ENCODE peak calls at places on chromosomes 3 and 15, in eight cellular contexts. K, A, T, S, B, W, F and R are unnamed samples.

GRCh38 chr3:97810779-97811390 is 10.9 kb upstream of the CRYBG3 start:
- DNase-seq in A (no peak), F (no peak), B (no peak), W (no peak), T (peak; percentile 68), K (no peak), S (peak; percentile 38), R (peak; percentile 33)

GRCh38 chr15:40891810-40892448 is 2.3 kb upstream of the VPS18 start:
- DNase-seq in A (peak; percentile 71), S (peak; percentile 49), T (peak; percentile 81), K (no peak), W (no peak), F (peak; percentile 81), B (no peak), R (peak; percentile 27)

GRCh38 chr3:110246796-110247369 is 824.7 kb upstream of the NECTIN3 start:
- DNase-seq in T (no peak), W (no peak), B (no peak), S (no peak), K (no peak), F (no peak), A (no peak), R (no peak)

GRCh38 chr3:143063018-143063417 is 56.6 kb upstream of the CHST2 start:
- DNase-seq in A (no peak), B (no peak), T (no peak), F (no peak), W (no peak), S (peak; percentile 68), K (no peak), R (peak; percentile 56)

GRCh38 chr3:59392116-59392515 is 342.3 kb upstream of the CFAP20DC start:
- DNase-seq in B (no peak), A (no peak), F (no peak), K (no peak), T (no peak), W (no peak), S (no peak), R (no peak)

GRCh38 chr15:50148362-50148963 is 29.4 kb upstream of the ATP8B4 start:
- DNase-seq in W (no peak), T (peak; percentile 75), A (no peak), S (peak; percentile 79), K (no peak), F (peak; percentile 65), B (no peak), R (peak; percentile 71)

GRCh38 chr3:168883145-168883544 is 780.4 kb downstream of the MECOM start:
- DNase-seq in T (no peak), W (no peak), A (no peak), K (no peak), B (no peak), F (no peak), S (no peak), R (no peak)

GRCh38 chr3:67529337-67529736 is 125.1 kb downstream of the SUCLG2 start:
- DNase-seq in S (no peak), K (no peak), T (no peak), W (no peak), A (no peak), F (no peak), B (no peak), R (no peak)

GRCh38 chr3:126102011-126102410 is 18.1 kb upstream of the SLC41A3 start:
- DNase-seq in T (no peak), F (no peak), B (no peak), K (no peak), W (no peak), A (no peak), S (no peak), R (no peak)

GRCh38 chr3:186406669-186407635 is 44.9 kb upstream of the DGKG start:
- DNase-seq in K (peak; percentile 67), W (no peak), B (no peak), S (no peak), F (no peak), A (no peak), T (no peak), R (no peak)

GRCh38 chr3:535566-536416 is 339.2 kb downstream of the CHL1 start:
- DNase-seq in S (peak; percentile 11), B (no peak), K (no peak), T (no peak), A (no peak), F (peak; percentile 39), W (no peak), R (peak; percentile 10)

GRCh38 chr3:148981236-148981635 is 10.1 kb upstream of the GYG1 start:
- DNase-seq in F (no peak), K (no peak), B (no peak), T (no peak), W (no peak), S (no peak), A (no peak), R (no peak)

GRCh38 chr3:126110431-126111125 is 26.7 kb upstream of the SLC41A3 start:
- DNase-seq in S (no peak), T (no peak), K (no peak), B (no peak), F (peak; percentile 1), A (peak; percentile 11), W (no peak), R (no peak)

GRCh38 chr3:110243081-110243480 is 828.5 kb upstream of the NECTIN3 start:
- DNase-seq in B (no peak), T (no peak), W (no peak), A (no peak), K (no peak), F (peak; percentile 11), S (peak; percentile 74), R (peak; percentile 80)

GRCh38 chr3:127489357-127489756 is 101.2 kb downstream of the TPRA1 start:
- DNase-seq in A (no peak), W (no peak), F (no peak), K (no peak), S (no peak), T (no peak), B (no peak), R (no peak)

GRCh38 chr15:100663550-100664335 is 61.4 kb downstream of the ASB7 start:
- DNase-seq in S (peak; percentile 15), F (no peak), T (no peak), W (no peak), B (no peak), K (no peak), A (no peak), R (peak; percentile 33)

GRCh38 chr15:58142827-58143226 is 4.6 kb downstream of the AQP9 start:
- DNase-seq in S (no peak), K (no peak), F (no peak), A (no peak), B (no peak), W (no peak), T (no peak), R (no peak)

GRCh38 chr3:185200639-185201038 is 47.8 kb upstream of the C3orf70 start:
- DNase-seq in T (peak; percentile 35), W (no peak), A (no peak), F (no peak), K (no peak), S (peak; percentile 79), B (no peak), R (peak; percentile 85)

GRCh38 chr15:101025116-101025885 is 106.1 kb downstream of the LRRK1 start:
- DNase-seq in A (no peak), B (no peak), F (no peak), W (no peak), T (no peak), S (no peak), K (no peak), R (no peak)

GRCh38 chr3:57288403-57288802 is 4.1 kb downstream of the ASB14 start:
- DNase-seq in W (no peak), S (no peak), B (no peak), T (no peak), K (no peak), F (no peak), A (no peak), R (no peak)

GRCh38 chr15:42392309-42393024 is 33.2 kb downstream of the CAPN3 start:
- DNase-seq in T (no peak), K (no peak), B (no peak), F (peak; percentile 92), W (no peak), S (no peak), A (peak; percentile 9), R (no peak)

GRCh38 chr15:42394131-42394530 is 34.8 kb downstream of the CAPN3 start:
- DNase-seq in F (no peak), W (no peak), T (no peak), K (no peak), S (no peak), A (peak; percentile 17), B (no peak), R (no peak)
- H3K4me1 ChIP-seq in F (peaks cover 26% of the 10 kb centered on the region), W (no peaks in the 10 kb centered on the region), T (no peaks in the 10 kb centered on the region), K (no peaks in the 10 kb centered on the region), S (no peaks in the 10 kb centered on the region), A (no peaks in the 10 kb centered on the region), B (no peaks in the 10 kb centered on the region), R (no peaks in the 10 kb centered on the region)

GRCh38 chr15:63759752-63760151 is 74.0 kb downstream of the HERC1 start:
- DNase-seq in T (no peak), F (no peak), B (no peak), A (no peak), S (no peak), W (no peak), K (no peak), R (no peak)
- H3K4me1 ChIP-seq in T (peaks cover 7% of the 10 kb centered on the region), F (no peaks in the 10 kb centered on the region), B (peaks cover 21% of the 10 kb centered on the region), A (peaks cover 8% of the 10 kb centered on the region), S (peaks cover 4% of the 10 kb centered on the region), W (no peaks in the 10 kb centered on the region), K (peaks cover 34% of the 10 kb centered on the region), R (no peaks in the 10 kb centered on the region)

GRCh38 chr15:71052356-71052755 is 62.9 kb upstream of the THSD4 start:
- DNase-seq in S (peak; percentile 90), T (peak; percentile 82), K (no peak), F (no peak), A (no peak), B (no peak), W (no peak), R (peak; percentile 65)

GRCh38 chr15:71049706-71050422 is 65.4 kb upstream of the THSD4 start:
- DNase-seq in T (peak; percentile 71), F (no peak), W (no peak), K (no peak), A (no peak), B (no peak), S (peak; percentile 68), R (peak; percentile 67)

GRCh38 chr15:71051539-71051938 is 63.7 kb upstream of the THSD4 start:
- DNase-seq in T (peak; percentile 16), A (no peak), W (no peak), B (no peak), K (no peak), S (peak; percentile 94), F (no peak), R (peak; percentile 85)

GRCh38 chr15:71050461-71050860 is 64.8 kb upstream of the THSD4 start:
- DNase-seq in T (no peak), B (no peak), A (no peak), S (no peak), K (no peak), W (no peak), F (no peak), R (no peak)

GRCh38 chr15:71048913-71049675 is 66.2 kb upstream of the THSD4 start:
- DNase-seq in F (peak; percentile 4), S (peak; percentile 99), K (no peak), A (no peak), B (no peak), T (peak; percentile 86), W (no peak), R (peak; percentile 100)
- H3K4me1 ChIP-seq in F (no peaks in the 10 kb centered on the region), S (peaks cover 21% of the 10 kb centered on the region), K (no peaks in the 10 kb centered on the region), A (no peaks in the 10 kb centered on the region), B (no peaks in the 10 kb centered on the region), T (peaks cover 56% of the 10 kb centered on the region), W (no peaks in the 10 kb centered on the region), R (peaks cover 39% of the 10 kb centered on the region)

DNA sequence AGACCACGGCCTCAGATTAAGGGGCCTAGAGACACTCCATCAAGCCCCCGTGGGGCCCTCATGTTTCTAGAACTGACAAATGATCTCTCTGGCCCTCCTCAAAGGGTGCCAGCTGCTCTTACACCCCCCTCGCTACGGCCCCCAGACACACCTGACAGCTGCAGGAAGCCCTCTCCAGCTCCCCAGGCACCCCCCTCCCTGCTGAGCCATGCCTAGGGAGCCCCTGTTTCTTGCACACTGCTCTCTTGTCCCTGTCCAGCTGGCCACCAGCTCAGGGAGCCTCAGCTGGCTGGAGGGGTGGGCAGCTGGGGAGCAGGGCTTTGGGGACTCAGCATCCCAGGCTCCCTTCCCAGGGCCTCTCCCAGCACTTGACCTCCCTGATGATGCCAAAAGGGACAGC is 14.8 kb downstream of the TNK2 start:
- DNase-seq in T (no peak), F (no peak), B (no peak), A (no peak), W (no peak), K (no peak), S (no peak), R (no peak)
- H3K4me1 ChIP-seq in T (peaks cover 44% of the 10 kb centered on the region), F (peaks cover 45% of the 10 kb centered on the region), B (peaks cover 34% of the 10 kb centered on the region), A (peaks cover 51% of the 10 kb centered on the region), W (no peaks in the 10 kb centered on the region), K (peaks cover 81% of the 10 kb centered on the region), S (peaks cover 31% of the 10 kb centered on the region), R (peaks cover 33% of the 10 kb centered on the region)